ENCODE peak calls at places on chromosomes 11 and 22, in eight cellular contexts. One of them, this sample, is unnamed.

GRCh38 chr11:122979103-122979814 is 2.4 kb downstream of the BSX start:
- DNase-seq in activated CD4-positive, alpha-beta T cell treated with anti-CD3 and anti-CD28 coated beads, Interleukin-2, amount 50 U/mL, for 24 hours: no peak
- DNase-seq in BJ: no peak
- DNase-seq in HT-29: no peak
- DNase-seq in left ventricle myocardium superior: no peak
- DNase-seq in nephron progenitor cell: peak
- DNase-seq in activated CD8-positive, alpha-beta memory T cell treated with anti-CD3 and anti-CD28 coated beads, Interleukin-2, amount 50 U/mL, for 4 hours: no peak
- DNase-seq in lower lobe of right lung: no peak
- DNase-seq in this sample: no peak

GRCh38 chr22:48949375-48950149 is 878.1 kb downstream of the BRD1 start:
- DNase-seq in activated CD4-positive, alpha-beta T cell treated with anti-CD3 and anti-CD28 coated beads, Interleukin-2, amount 50 U/mL, for 24 hours: no peak
- DNase-seq in BJ: no peak
- DNase-seq in HT-29: no peak
- DNase-seq in left ventricle myocardium superior: no peak
- DNase-seq in nephron progenitor cell: no peak
- DNase-seq in activated CD8-positive, alpha-beta memory T cell treated with anti-CD3 and anti-CD28 coated beads, Interleukin-2, amount 50 U/mL, for 4 hours: no peak
- DNase-seq in lower lobe of right lung: no peak
- DNase-seq in this sample: no peak

GRCh38 chr11:110430267-110431211 is 791 bp downstream of the FDX1 start:
- DNase-seq in activated CD4-positive, alpha-beta T cell treated with anti-CD3 and anti-CD28 coated beads, Interleukin-2, amount 50 U/mL, for 24 hours: peak
- DNase-seq in BJ: no peak
- DNase-seq in HT-29: peak
- DNase-seq in left ventricle myocardium superior: no peak
- DNase-seq in nephron progenitor cell: no peak
- DNase-seq in activated CD8-positive, alpha-beta memory T cell treated with anti-CD3 and anti-CD28 coated beads, Interleukin-2, amount 50 U/mL, for 4 hours: peak
- DNase-seq in lower lobe of right lung: no peak
- DNase-seq in this sample: no peak

GRCh38 chr22:35116269-35116668 is 50.3 kb downstream of the ISX start:
- DNase-seq in activated CD4-positive, alpha-beta T cell treated with anti-CD3 and anti-CD28 coated beads, Interleukin-2, amount 50 U/mL, for 24 hours: no peak
- DNase-seq in BJ: no peak
- DNase-seq in HT-29: no peak
- DNase-seq in left ventricle myocardium superior: no peak
- DNase-seq in nephron progenitor cell: no peak
- DNase-seq in activated CD8-positive, alpha-beta memory T cell treated with anti-CD3 and anti-CD28 coated beads, Interleukin-2, amount 50 U/mL, for 4 hours: no peak
- DNase-seq in lower lobe of right lung: no peak
- DNase-seq in this sample: no peak

GRCh38 chr11:72617080-72617744 is 57.0 kb downstream of the PDE2A start:
- DNase-seq in activated CD4-positive, alpha-beta T cell treated with anti-CD3 and anti-CD28 coated beads, Interleukin-2, amount 50 U/mL, for 24 hours: no peak
- DNase-seq in BJ: no peak
- DNase-seq in HT-29: no peak
- DNase-seq in left ventricle myocardium superior: peak
- DNase-seq in nephron progenitor cell: no peak
- DNase-seq in activated CD8-positive, alpha-beta memory T cell treated with anti-CD3 and anti-CD28 coated beads, Interleukin-2, amount 50 U/mL, for 4 hours: no peak
- DNase-seq in lower lobe of right lung: no peak
- DNase-seq in this sample: no peak

GRCh38 chr11:75873417-75874148 is 58.6 kb downstream of the UVRAG start:
- DNase-seq in activated CD4-positive, alpha-beta T cell treated with anti-CD3 and anti-CD28 coated beads, Interleukin-2, amount 50 U/mL, for 24 hours: no peak
- DNase-seq in BJ: no peak
- DNase-seq in HT-29: no peak
- DNase-seq in left ventricle myocardium superior: no peak
- DNase-seq in nephron progenitor cell: no peak
- DNase-seq in activated CD8-positive, alpha-beta memory T cell treated with anti-CD3 and anti-CD28 coated beads, Interleukin-2, amount 50 U/mL, for 4 hours: no peak
- DNase-seq in lower lobe of right lung: no peak
- DNase-seq in this sample: no peak

GRCh38 chr11:112925516-112926310 is 35.5 kb upstream of the NCAM1 start:
- DNase-seq in activated CD4-positive, alpha-beta T cell treated with anti-CD3 and anti-CD28 coated beads, Interleukin-2, amount 50 U/mL, for 24 hours: no peak
- DNase-seq in BJ: no peak
- DNase-seq in HT-29: no peak
- DNase-seq in left ventricle myocardium superior: no peak
- DNase-seq in nephron progenitor cell: no peak
- DNase-seq in activated CD8-positive, alpha-beta memory T cell treated with anti-CD3 and anti-CD28 coated beads, Interleukin-2, amount 50 U/mL, for 4 hours: no peak
- DNase-seq in lower lobe of right lung: no peak
- DNase-seq in this sample: no peak

GRCh38 chr22:30204742-30205111 is 41.8 kb downstream of the LIF start:
- DNase-seq in activated CD4-positive, alpha-beta T cell treated with anti-CD3 and anti-CD28 coated beads, Interleukin-2, amount 50 U/mL, for 24 hours: no peak
- DNase-seq in BJ: peak
- DNase-seq in HT-29: no peak
- DNase-seq in left ventricle myocardium superior: peak
- DNase-seq in nephron progenitor cell: no peak
- DNase-seq in activated CD8-positive, alpha-beta memory T cell treated with anti-CD3 and anti-CD28 coated beads, Interleukin-2, amount 50 U/mL, for 4 hours: no peak
- DNase-seq in lower lobe of right lung: no peak
- DNase-seq in this sample: no peak

GRCh38 chr11:64132388-64132771 is 33.5 kb downstream of the MACROD1 start:
- DNase-seq in activated CD4-positive, alpha-beta T cell treated with anti-CD3 and anti-CD28 coated beads, Interleukin-2, amount 50 U/mL, for 24 hours: no peak
- DNase-seq in BJ: no peak
- DNase-seq in HT-29: no peak
- DNase-seq in left ventricle myocardium superior: no peak
- DNase-seq in nephron progenitor cell: no peak
- DNase-seq in activated CD8-positive, alpha-beta memory T cell treated with anti-CD3 and anti-CD28 coated beads, Interleukin-2, amount 50 U/mL, for 4 hours: no peak
- DNase-seq in lower lobe of right lung: no peak
- DNase-seq in this sample: no peak

GRCh38 chr22:19483481-19484244 is 3.9 kb downstream of the CDC45 start:
- DNase-seq in activated CD4-positive, alpha-beta T cell treated with anti-CD3 and anti-CD28 coated beads, Interleukin-2, amount 50 U/mL, for 24 hours: no peak
- DNase-seq in BJ: peak
- DNase-seq in HT-29: no peak
- DNase-seq in left ventricle myocardium superior: no peak
- DNase-seq in nephron progenitor cell: no peak
- DNase-seq in activated CD8-positive, alpha-beta memory T cell treated with anti-CD3 and anti-CD28 coated beads, Interleukin-2, amount 50 U/mL, for 4 hours: no peak
- DNase-seq in lower lobe of right lung: no peak
- DNase-seq in this sample: no peak

GRCh38 chr11:133955945-133956421 is 785 bp downstream of the IGSF9B start:
- DNase-seq in activated CD4-positive, alpha-beta T cell treated with anti-CD3 and anti-CD28 coated beads, Interleukin-2, amount 50 U/mL, for 24 hours: no peak
- DNase-seq in BJ: no peak
- DNase-seq in HT-29: no peak
- DNase-seq in left ventricle myocardium superior: peak
- DNase-seq in nephron progenitor cell: peak
- DNase-seq in activated CD8-positive, alpha-beta memory T cell treated with anti-CD3 and anti-CD28 coated beads, Interleukin-2, amount 50 U/mL, for 4 hours: no peak
- DNase-seq in lower lobe of right lung: no peak
- DNase-seq in this sample: no peak

GRCh38 chr11:3178349-3178748 is 13.2 kb upstream of the OSBPL5 start:
- DNase-seq in activated CD4-positive, alpha-beta T cell treated with anti-CD3 and anti-CD28 coated beads, Interleukin-2, amount 50 U/mL, for 24 hours: no peak
- DNase-seq in BJ: no peak
- DNase-seq in HT-29: no peak
- DNase-seq in left ventricle myocardium superior: no peak
- DNase-seq in nephron progenitor cell: no peak
- DNase-seq in activated CD8-positive, alpha-beta memory T cell treated with anti-CD3 and anti-CD28 coated beads, Interleukin-2, amount 50 U/mL, for 4 hours: no peak
- DNase-seq in lower lobe of right lung: no peak
- DNase-seq in this sample: no peak

GRCh38 chr11:65423516-65424199 is 1.1 kb downstream of the NEAT1 start:
- DNase-seq in activated CD4-positive, alpha-beta T cell treated with anti-CD3 and anti-CD28 coated beads, Interleukin-2, amount 50 U/mL, for 24 hours: no peak
- DNase-seq in BJ: no peak
- DNase-seq in HT-29: peak
- DNase-seq in left ventricle myocardium superior: no peak
- DNase-seq in nephron progenitor cell: no peak
- DNase-seq in activated CD8-positive, alpha-beta memory T cell treated with anti-CD3 and anti-CD28 coated beads, Interleukin-2, amount 50 U/mL, for 4 hours: peak
- DNase-seq in lower lobe of right lung: no peak
- DNase-seq in this sample: peak

GRCh38 chr22:39153220-39153860 is 860 bp upstream of the CBX7 start:
- DNase-seq in activated CD4-positive, alpha-beta T cell treated with anti-CD3 and anti-CD28 coated beads, Interleukin-2, amount 50 U/mL, for 24 hours: no peak
- DNase-seq in BJ: no peak
- DNase-seq in HT-29: no peak
- DNase-seq in left ventricle myocardium superior: no peak
- DNase-seq in nephron progenitor cell: no peak
- DNase-seq in activated CD8-positive, alpha-beta memory T cell treated with anti-CD3 and anti-CD28 coated beads, Interleukin-2, amount 50 U/mL, for 4 hours: no peak
- DNase-seq in lower lobe of right lung: peak
- DNase-seq in this sample: no peak

GRCh38 chr11:100865443-100865842 is 178.4 kb downstream of the ARHGAP42 start:
- DNase-seq in activated CD4-positive, alpha-beta T cell treated with anti-CD3 and anti-CD28 coated beads, Interleukin-2, amount 50 U/mL, for 24 hours: no peak
- DNase-seq in BJ: no peak
- DNase-seq in HT-29: no peak
- DNase-seq in left ventricle myocardium superior: no peak
- DNase-seq in nephron progenitor cell: no peak
- DNase-seq in activated CD8-positive, alpha-beta memory T cell treated with anti-CD3 and anti-CD28 coated beads, Interleukin-2, amount 50 U/mL, for 4 hours: no peak
- DNase-seq in lower lobe of right lung: no peak
- DNase-seq in this sample: no peak

GRCh38 chr11:26571861-26572654 is at the start of gene MUC15:
- DNase-seq in activated CD4-positive, alpha-beta T cell treated with anti-CD3 and anti-CD28 coated beads, Interleukin-2, amount 50 U/mL, for 24 hours: no peak
- DNase-seq in BJ: no peak
- DNase-seq in HT-29: peak
- DNase-seq in left ventricle myocardium superior: no peak
- DNase-seq in nephron progenitor cell: no peak
- DNase-seq in activated CD8-positive, alpha-beta memory T cell treated with anti-CD3 and anti-CD28 coated beads, Interleukin-2, amount 50 U/mL, for 4 hours: no peak
- DNase-seq in lower lobe of right lung: peak
- DNase-seq in this sample: no peak

GRCh38 chr11:73978576-73979086 is 4.0 kb downstream of the UCP2 start:
- DNase-seq in activated CD4-positive, alpha-beta T cell treated with anti-CD3 and anti-CD28 coated beads, Interleukin-2, amount 50 U/mL, for 24 hours: no peak
- DNase-seq in BJ: no peak
- DNase-seq in HT-29: no peak
- DNase-seq in left ventricle myocardium superior: no peak
- DNase-seq in nephron progenitor cell: no peak
- DNase-seq in activated CD8-positive, alpha-beta memory T cell treated with anti-CD3 and anti-CD28 coated beads, Interleukin-2, amount 50 U/mL, for 4 hours: no peak
- DNase-seq in lower lobe of right lung: no peak
- DNase-seq in this sample: no peak